ENCODE peak calls at places on chromosome 13, in nine cellular contexts. U is D341Med; K is stimulated activated CD4-positive, alpha-beta T cell treated with anti-CD3 and anti-CD28 coated beads, Interleukin-1b, Interleukin-23, amount 100 ng/mL, for 24 hours; W is heart left ventricle; E is posterior cingulate gyrus; Q is effector memory CD4-positive, alpha-beta T cell; T is activated CD4-positive, alpha-beta T cell treated with anti-CD3 and anti-CD28 coated beads for 24 hours; I is left lung; O is progenitor cell of endocrine pancreas. X is an unnamed sample.

GRCh38 chr13:91017669-91018053 is 329.8 kb upstream of the MIR17HG start:
- DNase-seq in K (no peak), Q (no peak), O (no peak), I (peak), T (no peak), U (no peak), E (no peak), W (no peak), X (peak)

GRCh38 chr13:45331981-45332830 is 8.8 kb downstream of the TPT1 start:
- DNase-seq in W (no peak), I (no peak), K (no peak), E (no peak), U (no peak), O (no peak), Q (no peak), T (no peak), X (no peak)

GRCh38 chr13:53189162-53189561 is 160.5 kb downstream of the OLFM4 start:
- DNase-seq in W (no peak), T (no peak), K (no peak), E (no peak), I (no peak), O (no peak), Q (no peak), U (no peak), X (no peak)

GRCh38 chr13:92590503-92590908 is 636.1 kb upstream of the GPC6 start:
- DNase-seq in W (no peak), T (no peak), E (no peak), I (no peak), U (no peak), K (no peak), Q (no peak), O (no peak), X (no peak)

GRCh38 chr13:38483623-38484022 is 134.0 kb downstream of the UFM1 start:
- DNase-seq in W (no peak), I (no peak), O (no peak), E (no peak), T (no peak), Q (no peak), U (no peak), K (no peak), X (no peak)

GRCh38 chr13:99123101-99124045 is 77.3 kb upstream of the UBAC2 start:
- DNase-seq in T (no peak), W (no peak), O (no peak), K (no peak), I (no peak), U (no peak), E (no peak), Q (no peak), X (no peak)

GRCh38 chr13:38967446-38967845 is 23.2 kb downstream of the STOML3 start:
- DNase-seq in W (no peak), T (no peak), U (no peak), K (no peak), O (no peak), I (no peak), Q (no peak), E (peak), X (no peak)

GRCh38 chr13:70253834-70254233 is 145.6 kb upstream of the KLHL1 start:
- DNase-seq in K (no peak), E (no peak), W (no peak), T (no peak), O (no peak), I (no peak), U (no peak), Q (no peak), X (no peak)

GRCh38 chr13:42996584-42996983 is 4.5 kb upstream of the EPSTI1 start:
- DNase-seq in K (no peak), E (no peak), O (no peak), T (no peak), U (no peak), W (no peak), I (no peak), Q (no peak), X (no peak)

GRCh38 chr13:97417698-97418097 is 16.3 kb upstream of the RAP2A start:
- DNase-seq in W (no peak), E (no peak), U (no peak), I (no peak), T (no peak), Q (no peak), K (no peak), O (no peak), X (no peak)